ENCODE peak calls at places on chromosomes 12 and 14, in four cellular contexts. One of them, this sample, is unnamed.

GRCh38 chr12:124915249-124916236 is 1.1 kb upstream of the UBC start:
- DNase-seq in epithelial cell of esophagus: peak; percentile 60
- DNase-seq in tibial artery: peak; percentile 57
- DNase-seq in ovary: no peak
- DNase-seq in this sample: peak; percentile 53

GRCh38 chr12:26153421-26154154 is 28.8 kb upstream of the BHLHE41 start:
- DNase-seq in epithelial cell of esophagus: peak; percentile 95
- DNase-seq in tibial artery: no peak
- DNase-seq in ovary: no peak
- DNase-seq in this sample: peak; percentile 97

GRCh38 chr14:100784523-100785337 is 41.2 kb upstream of the MEG3 start:
- DNase-seq in epithelial cell of esophagus: no peak
- DNase-seq in tibial artery: no peak
- DNase-seq in ovary: peak; percentile 11
- DNase-seq in this sample: no peak

GRCh38 chr12:106258226-106258625 is 10.4 kb upstream of the CKAP4 start:
- DNase-seq in epithelial cell of esophagus: no peak
- DNase-seq in tibial artery: no peak
- DNase-seq in ovary: no peak
- DNase-seq in this sample: no peak

GRCh38 chr12:2244013-2244861 is 191.4 kb downstream of the CACNA1C start:
- DNase-seq in epithelial cell of esophagus: no peak
- DNase-seq in tibial artery: no peak
- DNase-seq in ovary: no peak
- DNase-seq in this sample: peak; percentile 92

GRCh38 chr12:39846971-39847661 is 227.5 kb upstream of the ABCD2 start:
- DNase-seq in epithelial cell of esophagus: peak; percentile 9
- DNase-seq in tibial artery: no peak
- DNase-seq in ovary: no peak
- DNase-seq in this sample: peak; percentile 52

GRCh38 chr14:59918824-59919581 is 941 bp upstream of the LRRC9 start:
- DNase-seq in epithelial cell of esophagus: peak; percentile 27
- DNase-seq in tibial artery: no peak
- DNase-seq in ovary: no peak
- DNase-seq in this sample: peak; percentile 53

GRCh38 chr12:131249291-131250027 is 295.8 kb downstream of the ADGRD1 start:
- DNase-seq in epithelial cell of esophagus: no peak
- DNase-seq in tibial artery: peak; percentile 80
- DNase-seq in ovary: no peak
- DNase-seq in this sample: no peak

GRCh38 chr12:54032627-54033100 is at the start of gene HOXC5:
- DNase-seq in epithelial cell of esophagus: peak; percentile 70
- DNase-seq in tibial artery: peak; percentile 65
- DNase-seq in ovary: peak; percentile 88
- DNase-seq in this sample: peak; percentile 79

DNA sequence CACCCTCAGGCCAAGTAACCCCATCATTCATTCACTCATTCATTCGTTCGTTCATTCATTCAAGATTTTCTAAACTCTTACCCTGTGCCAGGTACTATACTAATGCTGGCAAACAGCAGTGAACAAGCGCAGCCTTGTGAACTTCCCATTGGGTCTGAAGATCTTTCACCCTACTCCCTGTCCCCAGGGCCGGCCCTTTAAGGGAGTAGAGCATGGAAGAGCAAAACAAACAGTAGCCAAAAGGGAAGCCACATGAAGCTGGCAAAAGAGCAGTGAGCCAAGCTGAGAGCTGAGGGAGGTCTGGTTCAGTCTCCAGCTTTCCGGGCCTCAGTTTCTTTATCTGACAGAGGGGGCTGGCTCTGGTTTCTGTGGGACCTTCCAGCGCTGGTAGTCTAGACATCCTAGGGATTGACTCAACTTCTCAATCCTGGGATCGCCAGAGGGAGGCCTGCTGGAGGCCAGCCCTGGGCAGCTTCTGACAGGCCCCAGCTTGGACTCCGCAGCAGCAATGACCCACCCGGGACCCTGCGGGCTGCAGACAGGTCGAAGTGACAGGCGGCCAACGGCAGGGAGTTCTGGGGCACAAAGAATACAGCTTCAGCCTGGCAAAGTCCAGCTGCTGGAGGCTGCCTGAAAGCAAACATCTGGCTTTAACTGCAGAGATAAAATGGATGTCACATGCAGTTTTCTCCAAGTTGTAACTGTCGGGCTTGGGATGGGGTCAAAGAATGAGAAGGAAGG is 27.1 kb downstream of the ACTN1 start:
- DNase-seq in epithelial cell of esophagus: peak; percentile 44
- DNase-seq in tibial artery: no peak
- DNase-seq in ovary: peak; percentile 63
- DNase-seq in this sample: no peak
- H3K4me3 ChIP-seq in epithelial cell of esophagus: no peak overlapping the region
- H3K4me3 ChIP-seq in tibial artery: peak overlapping the region; percentile 34
- H3K4me3 ChIP-seq in ovary: peak overlapping the region; percentile 6
- H3K4me3 ChIP-seq in this sample: peak overlapping the region; percentile 43

DNA sequence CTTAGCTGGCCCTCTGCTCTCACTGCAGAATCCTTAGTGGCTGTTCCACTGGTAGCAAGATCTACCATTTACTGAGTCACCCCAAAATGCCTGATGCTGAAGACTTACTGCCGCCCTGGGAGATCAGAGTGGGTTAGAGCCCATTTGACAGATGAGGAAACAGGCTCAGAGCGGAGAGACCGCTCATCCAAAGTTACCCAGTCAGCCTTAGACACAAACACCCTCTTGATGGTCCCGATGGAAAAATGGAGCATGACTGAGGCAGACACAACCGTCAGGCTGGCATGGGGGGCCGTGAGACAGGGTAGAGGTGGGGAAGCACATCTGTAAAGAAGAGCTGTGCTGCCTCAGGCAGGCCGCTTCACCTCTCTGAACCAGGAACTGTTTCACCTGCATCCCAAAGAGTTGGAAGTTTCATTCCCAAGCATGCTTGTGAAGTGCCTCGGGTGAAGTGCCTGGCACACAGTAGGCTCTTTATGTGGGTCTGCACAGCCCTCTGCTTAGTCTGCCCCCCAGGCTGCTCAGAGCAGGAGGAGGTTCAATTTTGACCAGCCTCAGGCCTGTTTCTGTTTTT is 581 bp upstream of the SERPINA1 start:
- DNase-seq in epithelial cell of esophagus: no peak
- DNase-seq in tibial artery: no peak
- DNase-seq in ovary: no peak
- DNase-seq in this sample: no peak
- H3K4me3 ChIP-seq in epithelial cell of esophagus: no peak overlapping the region
- H3K4me3 ChIP-seq in tibial artery: no peak overlapping the region
- H3K4me3 ChIP-seq in ovary: no peak overlapping the region
- H3K4me3 ChIP-seq in this sample: no peak overlapping the region

GRCh38 chr14:89660183-89660582 is 243.2 kb upstream of the FOXN3 start:
- DNase-seq in epithelial cell of esophagus: peak; percentile 6
- DNase-seq in tibial artery: no peak
- DNase-seq in ovary: no peak
- DNase-seq in this sample: peak; percentile 70
- H3K4me3 ChIP-seq in epithelial cell of esophagus: no peak overlapping the region
- H3K4me3 ChIP-seq in tibial artery: no peak overlapping the region
- H3K4me3 ChIP-seq in ovary: no peak overlapping the region
- H3K4me3 ChIP-seq in this sample: no peak overlapping the region

DNA sequence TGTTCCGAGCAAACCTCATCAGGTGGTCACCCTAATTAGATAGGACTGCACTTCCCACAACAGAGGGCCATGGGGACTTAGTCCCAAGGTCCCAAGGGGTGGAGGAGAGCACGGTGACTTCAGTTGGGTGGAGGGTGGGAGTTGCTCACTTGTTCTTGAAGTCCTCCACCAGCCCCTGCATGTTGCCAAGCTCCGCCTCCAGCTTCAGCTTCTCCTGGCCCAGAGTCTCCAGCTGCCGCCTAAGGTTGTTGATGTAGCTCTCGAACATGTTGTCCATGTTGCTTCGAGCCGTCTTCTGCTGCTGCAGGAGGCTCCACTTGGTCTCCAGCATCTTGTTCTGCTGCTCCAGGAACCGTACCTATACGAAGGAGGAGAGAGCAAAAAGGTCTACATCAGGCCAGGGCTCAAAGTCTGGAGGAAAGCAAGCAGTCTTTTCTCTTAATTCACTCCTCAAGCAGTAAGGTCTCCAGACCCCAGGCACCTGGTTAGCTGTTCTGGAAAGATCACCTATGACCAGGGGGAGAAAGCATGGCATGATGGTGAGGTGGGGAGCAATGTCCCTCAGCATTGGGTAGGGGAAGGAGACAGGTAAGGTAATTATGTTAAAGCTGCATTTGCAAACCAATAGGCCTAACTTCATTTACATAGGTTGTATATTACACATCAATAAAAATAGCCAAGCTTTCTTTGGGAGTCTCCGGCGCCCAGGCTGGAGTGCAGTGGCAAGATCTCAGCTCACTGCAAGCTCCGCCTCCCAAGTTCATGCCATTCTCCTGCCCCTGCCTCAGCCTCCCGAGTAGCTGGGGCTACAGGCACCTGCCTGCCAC is 2.9 kb downstream of the KRT8 start:
- DNase-seq in epithelial cell of esophagus: no peak
- DNase-seq in tibial artery: no peak
- DNase-seq in ovary: no peak
- DNase-seq in this sample: no peak
- H3K4me3 ChIP-seq in epithelial cell of esophagus: no peak overlapping the region
- H3K4me3 ChIP-seq in tibial artery: no peak overlapping the region
- H3K4me3 ChIP-seq in ovary: no peak overlapping the region
- H3K4me3 ChIP-seq in this sample: no peak overlapping the region

GRCh38 chr14:29926228-29926627 is 1.4 kb downstream of the PRKD1 start:
- DNase-seq in epithelial cell of esophagus: no peak
- DNase-seq in tibial artery: no peak
- DNase-seq in ovary: no peak
- DNase-seq in this sample: no peak
- H3K4me3 ChIP-seq in epithelial cell of esophagus: no peak overlapping the region
- H3K4me3 ChIP-seq in tibial artery: peak overlapping the region; percentile 65
- H3K4me3 ChIP-seq in ovary: peak overlapping the region; percentile 60
- H3K4me3 ChIP-seq in this sample: peak overlapping the region; percentile 92

GRCh38 chr12:50924439-50925341 is 27.7 kb upstream of the HIGD1C start:
- DNase-seq in epithelial cell of esophagus: peak; percentile 85
- DNase-seq in tibial artery: peak; percentile 98
- DNase-seq in ovary: peak; percentile 89
- DNase-seq in this sample: peak; percentile 98
- H3K4me3 ChIP-seq in epithelial cell of esophagus: peak overlapping the region; percentile 74
- H3K4me3 ChIP-seq in tibial artery: peak overlapping the region; percentile 63
- H3K4me3 ChIP-seq in ovary: peak overlapping the region; percentile 69
- H3K4me3 ChIP-seq in this sample: peak overlapping the region; percentile 93

DNA sequence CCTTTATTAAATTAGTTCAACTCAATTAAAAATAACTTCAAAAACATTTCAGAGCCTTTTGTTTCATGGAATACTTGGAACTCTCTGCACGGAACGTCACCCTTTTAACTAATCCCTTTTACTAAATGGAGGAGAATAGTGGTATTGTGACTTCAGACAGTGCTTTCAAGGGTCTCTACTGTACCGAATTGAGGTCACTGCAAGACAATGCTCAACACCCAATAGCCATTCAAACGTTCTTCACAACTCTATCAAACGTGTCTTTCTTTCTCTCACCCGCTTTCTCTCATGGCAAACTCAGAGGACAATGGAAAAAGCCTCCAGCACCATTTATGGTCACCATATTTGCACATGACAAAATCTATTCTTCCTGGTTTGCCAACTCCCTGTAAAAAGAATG is 132.1 kb upstream of the SOX5 start:
- DNase-seq in epithelial cell of esophagus: no peak
- DNase-seq in tibial artery: no peak
- DNase-seq in ovary: no peak
- DNase-seq in this sample: no peak
- H3K4me3 ChIP-seq in epithelial cell of esophagus: no peak overlapping the region
- H3K4me3 ChIP-seq in tibial artery: no peak overlapping the region
- H3K4me3 ChIP-seq in ovary: no peak overlapping the region
- H3K4me3 ChIP-seq in this sample: no peak overlapping the region

This sample was measured in fibroblast of the aortic adventitia.